ENCODE peak calls at places on chromosome 17, in nine cellular contexts. One of them, this sample, is unnamed.

GRCh38 chr17:76528528-76529223 is 8.8 kb downstream of the CYGB start:
- DNase-seq in OCI-LY7: peak
- DNase-seq in PC-3: no peak
- DNase-seq in HCT116: no peak
- DNase-seq in SK-N-SH: peak
- DNase-seq in hepatocyte: no peak
- DNase-seq in GM23338: no peak
- DNase-seq in MM.1S: no peak
- DNase-seq in neural progenitor cell: no peak
- DNase-seq in this sample: peak

GRCh38 chr17:69326302-69327059 is 452 bp downstream of the ABCA5 start:
- DNase-seq in OCI-LY7: no peak
- DNase-seq in PC-3: peak
- DNase-seq in HCT116: no peak
- DNase-seq in SK-N-SH: no peak
- DNase-seq in hepatocyte: peak
- DNase-seq in GM23338: no peak
- DNase-seq in MM.1S: peak
- DNase-seq in neural progenitor cell: no peak
- DNase-seq in this sample: peak

GRCh38 chr17:80485846-80486245 is 9.4 kb upstream of the NPTX1 start:
- DNase-seq in OCI-LY7: peak
- DNase-seq in PC-3: no peak
- DNase-seq in HCT116: no peak
- DNase-seq in SK-N-SH: no peak
- DNase-seq in hepatocyte: no peak
- DNase-seq in GM23338: no peak
- DNase-seq in MM.1S: no peak
- DNase-seq in neural progenitor cell: no peak
- DNase-seq in this sample: no peak

GRCh38 chr17:29407856-29408255 is 17.7 kb downstream of the TAOK1 start:
- DNase-seq in OCI-LY7: no peak
- DNase-seq in PC-3: no peak
- DNase-seq in HCT116: no peak
- DNase-seq in SK-N-SH: no peak
- DNase-seq in hepatocyte: no peak
- DNase-seq in GM23338: no peak
- DNase-seq in MM.1S: no peak
- DNase-seq in neural progenitor cell: no peak
- DNase-seq in this sample: peak

GRCh38 chr17:6780001-6780400 is 4.0 kb downstream of the FBXO39 start:
- DNase-seq in OCI-LY7: no peak
- DNase-seq in PC-3: no peak
- DNase-seq in HCT116: no peak
- DNase-seq in SK-N-SH: no peak
- DNase-seq in hepatocyte: no peak
- DNase-seq in GM23338: no peak
- DNase-seq in MM.1S: no peak
- DNase-seq in neural progenitor cell: no peak
- DNase-seq in this sample: no peak

GRCh38 chr17:17780941-17781590 is 55.7 kb downstream of the SREBF1 start:
- DNase-seq in OCI-LY7: no peak
- DNase-seq in PC-3: peak
- DNase-seq in HCT116: no peak
- DNase-seq in SK-N-SH: peak
- DNase-seq in hepatocyte: peak
- DNase-seq in GM23338: peak
- DNase-seq in MM.1S: no peak
- DNase-seq in neural progenitor cell: peak
- DNase-seq in this sample: no peak

GRCh38 chr17:80939151-80940145 is 52.2 kb upstream of the CHMP6 start:
- DNase-seq in OCI-LY7: no peak
- DNase-seq in PC-3: no peak
- DNase-seq in HCT116: no peak
- DNase-seq in SK-N-SH: no peak
- DNase-seq in hepatocyte: no peak
- DNase-seq in GM23338: no peak
- DNase-seq in MM.1S: no peak
- DNase-seq in neural progenitor cell: no peak
- DNase-seq in this sample: no peak

GRCh38 chr17:82943339-82943738 is 103.5 kb upstream of the ZNF750 start:
- DNase-seq in OCI-LY7: no peak
- DNase-seq in PC-3: no peak
- DNase-seq in HCT116: no peak
- DNase-seq in SK-N-SH: no peak
- DNase-seq in hepatocyte: no peak
- DNase-seq in GM23338: no peak
- DNase-seq in MM.1S: no peak
- DNase-seq in neural progenitor cell: no peak
- DNase-seq in this sample: no peak

GRCh38 chr17:50028207-50029120 is 27.4 kb upstream of the ITGA3 start:
- DNase-seq in OCI-LY7: no peak
- DNase-seq in PC-3: peak
- DNase-seq in HCT116: no peak
- DNase-seq in SK-N-SH: peak
- DNase-seq in hepatocyte: peak
- DNase-seq in GM23338: peak
- DNase-seq in MM.1S: no peak
- DNase-seq in neural progenitor cell: peak
- DNase-seq in this sample: peak

GRCh38 chr17:72338304-72338703 is 217.5 kb downstream of the SOX9 start:
- DNase-seq in OCI-LY7: no peak
- DNase-seq in PC-3: no peak
- DNase-seq in HCT116: no peak
- DNase-seq in SK-N-SH: no peak
- DNase-seq in hepatocyte: no peak
- DNase-seq in GM23338: no peak
- DNase-seq in MM.1S: no peak
- DNase-seq in neural progenitor cell: no peak
- DNase-seq in this sample: no peak

GRCh38 chr17:72340836-72341235 is 220.0 kb downstream of the SOX9 start:
- DNase-seq in OCI-LY7: no peak
- DNase-seq in PC-3: no peak
- DNase-seq in HCT116: no peak
- DNase-seq in SK-N-SH: no peak
- DNase-seq in hepatocyte: no peak
- DNase-seq in GM23338: no peak
- DNase-seq in MM.1S: no peak
- DNase-seq in neural progenitor cell: no peak
- DNase-seq in this sample: no peak

GRCh38 chr17:72336026-72336803 is 215.4 kb downstream of the SOX9 start:
- DNase-seq in OCI-LY7: no peak
- DNase-seq in PC-3: no peak
- DNase-seq in HCT116: no peak
- DNase-seq in SK-N-SH: no peak
- DNase-seq in hepatocyte: no peak
- DNase-seq in GM23338: peak
- DNase-seq in MM.1S: no peak
- DNase-seq in neural progenitor cell: peak
- DNase-seq in this sample: no peak

GRCh38 chr17:72336804-72337070 is 215.9 kb downstream of the SOX9 start:
- DNase-seq in OCI-LY7: no peak
- DNase-seq in PC-3: no peak
- DNase-seq in HCT116: no peak
- DNase-seq in SK-N-SH: no peak
- DNase-seq in hepatocyte: no peak
- DNase-seq in GM23338: no peak
- DNase-seq in MM.1S: no peak
- DNase-seq in neural progenitor cell: no peak
- DNase-seq in this sample: no peak

GRCh38 chr17:72338847-72339790 is 218.3 kb downstream of the SOX9 start:
- DNase-seq in OCI-LY7: no peak
- DNase-seq in PC-3: peak
- DNase-seq in HCT116: peak
- DNase-seq in SK-N-SH: peak
- DNase-seq in hepatocyte: peak
- DNase-seq in GM23338: no peak
- DNase-seq in MM.1S: no peak
- DNase-seq in neural progenitor cell: no peak
- DNase-seq in this sample: peak
- TF ChIP-seq EZH2phosphoT487 in OCI-LY7: no peak
- TF ChIP-seq EZH2phosphoT487 in PC-3: no peak
- TF ChIP-seq EZH2phosphoT487 in HCT116: no peak
- TF ChIP-seq EZH2phosphoT487 in SK-N-SH: no peak
- TF ChIP-seq EZH2phosphoT487 in hepatocyte: no peak
- TF ChIP-seq EZH2phosphoT487 in GM23338: no peak
- TF ChIP-seq EZH2phosphoT487 in MM.1S: no peak
- TF ChIP-seq EZH2phosphoT487 in neural progenitor cell: no peak
- TF ChIP-seq EZH2phosphoT487 in this sample: peak

GRCh38 chr17:78038748-78039288 is 80.3 kb downstream of the TNRC6C start:
- DNase-seq in OCI-LY7: no peak
- DNase-seq in PC-3: no peak
- DNase-seq in HCT116: no peak
- DNase-seq in SK-N-SH: no peak
- DNase-seq in hepatocyte: no peak
- DNase-seq in GM23338: no peak
- DNase-seq in MM.1S: no peak
- DNase-seq in neural progenitor cell: no peak
- DNase-seq in this sample: no peak
- H3K27ac ChIP-seq in OCI-LY7: no peak
- H3K27ac ChIP-seq in PC-3: no peak
- H3K27ac ChIP-seq in HCT116: no peak
- H3K27ac ChIP-seq in SK-N-SH: no peak
- H3K27ac ChIP-seq in hepatocyte: no peak
- H3K27ac ChIP-seq in GM23338: no peak
- H3K27ac ChIP-seq in MM.1S: no peak
- H3K27ac ChIP-seq in neural progenitor cell: no peak
- H3K27ac ChIP-seq in this sample: no peak

GRCh38 chr17:48356866-48357265 is 73.1 kb downstream of the SKAP1 start:
- DNase-seq in OCI-LY7: no peak
- DNase-seq in PC-3: no peak
- DNase-seq in HCT116: no peak
- DNase-seq in SK-N-SH: no peak
- DNase-seq in hepatocyte: no peak
- DNase-seq in GM23338: no peak
- DNase-seq in MM.1S: no peak
- DNase-seq in neural progenitor cell: no peak
- DNase-seq in this sample: no peak
- TF ChIP-seq EZH2phosphoT487 in OCI-LY7: no peak
- TF ChIP-seq EZH2phosphoT487 in PC-3: no peak
- TF ChIP-seq EZH2phosphoT487 in HCT116: no peak
- TF ChIP-seq EZH2phosphoT487 in SK-N-SH: no peak
- TF ChIP-seq EZH2phosphoT487 in hepatocyte: no peak
- TF ChIP-seq EZH2phosphoT487 in GM23338: no peak
- TF ChIP-seq EZH2phosphoT487 in MM.1S: no peak
- TF ChIP-seq EZH2phosphoT487 in neural progenitor cell: no peak
- TF ChIP-seq EZH2phosphoT487 in this sample: no peak

GRCh38 chr17:67944035-67944434 is 52.2 kb downstream of the C17orf58 start:
- DNase-seq in OCI-LY7: no peak
- DNase-seq in PC-3: no peak
- DNase-seq in HCT116: no peak
- DNase-seq in SK-N-SH: no peak
- DNase-seq in hepatocyte: no peak
- DNase-seq in GM23338: no peak
- DNase-seq in MM.1S: no peak
- DNase-seq in neural progenitor cell: no peak
- DNase-seq in this sample: no peak
- H3K27ac ChIP-seq in OCI-LY7: no peak
- H3K27ac ChIP-seq in PC-3: no peak
- H3K27ac ChIP-seq in HCT116: no peak
- H3K27ac ChIP-seq in SK-N-SH: no peak
- H3K27ac ChIP-seq in hepatocyte: no peak
- H3K27ac ChIP-seq in GM23338: no peak
- H3K27ac ChIP-seq in MM.1S: no peak
- H3K27ac ChIP-seq in neural progenitor cell: no peak
- H3K27ac ChIP-seq in this sample: no peak

This sample was measured in GM23248.